ENCODE peak calls at places on chromosomes 7 and 10, in five cellular contexts. One of them, this sample, is unnamed.

GRCh38 chr7:16838386-16838785 is 33.6 kb upstream of the AGR2 start:
- DNase-seq in BE2C: no peak
- DNase-seq in AG09319: no peak
- DNase-seq in mesothelial cell of epicardium: no peak
- DNase-seq in CD4-positive, alpha-beta T cell: no peak
- DNase-seq in this sample: no peak

GRCh38 chr7:157444843-157445135 is 108.0 kb downstream of the DNAJB6 start:
- DNase-seq in BE2C: no peak
- DNase-seq in mesothelial cell of epicardium: no peak
- DNase-seq in AG09319: no peak
- DNase-seq in CD4-positive, alpha-beta T cell: no peak
- DNase-seq in this sample: no peak

GRCh38 chr7:16801111-16801542 is 3.7 kb downstream of the AGR2 start:
- DNase-seq in BE2C: no peak
- DNase-seq in CD4-positive, alpha-beta T cell: no peak
- DNase-seq in mesothelial cell of epicardium: no peak
- DNase-seq in AG09319: peak
- DNase-seq in this sample: no peak

GRCh38 chr7:16738014-16738688 is 15.4 kb upstream of the TSPAN13 start:
- DNase-seq in BE2C: no peak
- DNase-seq in mesothelial cell of epicardium: no peak
- DNase-seq in AG09319: no peak
- DNase-seq in CD4-positive, alpha-beta T cell: no peak
- DNase-seq in this sample: no peak

GRCh38 chr7:76262683-76263402 is 39.6 kb upstream of the HSPB1 start:
- DNase-seq in mesothelial cell of epicardium: peak
- DNase-seq in AG09319: peak
- DNase-seq in CD4-positive, alpha-beta T cell: no peak
- DNase-seq in BE2C: peak
- DNase-seq in this sample: peak

GRCh38 chr10:73812662-73813061 is 1.3 kb upstream of the NDST2 start:
- DNase-seq in BE2C: no peak
- DNase-seq in CD4-positive, alpha-beta T cell: no peak
- DNase-seq in AG09319: no peak
- DNase-seq in mesothelial cell of epicardium: no peak
- DNase-seq in this sample: no peak

GRCh38 chr7:117119192-117119924 is 166.1 kb downstream of the ST7 start:
- DNase-seq in BE2C: peak
- DNase-seq in CD4-positive, alpha-beta T cell: peak
- DNase-seq in mesothelial cell of epicardium: peak
- DNase-seq in AG09319: peak
- DNase-seq in this sample: peak

GRCh38 chr7:143375298-143376034 is 5.7 kb upstream of the ZYX start:
- DNase-seq in mesothelial cell of epicardium: no peak
- DNase-seq in BE2C: no peak
- DNase-seq in AG09319: no peak
- DNase-seq in CD4-positive, alpha-beta T cell: peak
- DNase-seq in this sample: no peak

GRCh38 chr10:18158698-18159342 is 18.6 kb downstream of the CACNB2 start:
- DNase-seq in BE2C: no peak
- DNase-seq in mesothelial cell of epicardium: no peak
- DNase-seq in CD4-positive, alpha-beta T cell: no peak
- DNase-seq in AG09319: peak
- DNase-seq in this sample: no peak

GRCh38 chr7:23012797-23013714 is 874 bp downstream of the HYCC1 start:
- DNase-seq in BE2C: no peak
- DNase-seq in CD4-positive, alpha-beta T cell: no peak
- DNase-seq in mesothelial cell of epicardium: peak
- DNase-seq in AG09319: no peak
- DNase-seq in this sample: peak

GRCh38 chr10:50622497-50623298 is 1.1 kb downstream of the SGMS1 start:
- DNase-seq in AG09319: no peak
- DNase-seq in mesothelial cell of epicardium: peak
- DNase-seq in BE2C: peak
- DNase-seq in CD4-positive, alpha-beta T cell: peak
- DNase-seq in this sample: peak

GRCh38 chr7:68476966-68477365 is 1121.3 kb upstream of the AUTS2 start:
- DNase-seq in AG09319: no peak
- DNase-seq in CD4-positive, alpha-beta T cell: no peak
- DNase-seq in mesothelial cell of epicardium: no peak
- DNase-seq in BE2C: no peak
- DNase-seq in this sample: no peak

GRCh38 chr10:70034252-70034651 is 18.4 kb upstream of the MACROH2A2 start:
- DNase-seq in AG09319: no peak
- DNase-seq in CD4-positive, alpha-beta T cell: no peak
- DNase-seq in mesothelial cell of epicardium: no peak
- DNase-seq in BE2C: no peak
- DNase-seq in this sample: no peak

GRCh38 chr10:792792-793100 is 103.3 kb upstream of the DIP2C start:
- DNase-seq in CD4-positive, alpha-beta T cell: no peak
- DNase-seq in BE2C: no peak
- DNase-seq in AG09319: no peak
- DNase-seq in mesothelial cell of epicardium: no peak
- DNase-seq in this sample: no peak

DNA sequence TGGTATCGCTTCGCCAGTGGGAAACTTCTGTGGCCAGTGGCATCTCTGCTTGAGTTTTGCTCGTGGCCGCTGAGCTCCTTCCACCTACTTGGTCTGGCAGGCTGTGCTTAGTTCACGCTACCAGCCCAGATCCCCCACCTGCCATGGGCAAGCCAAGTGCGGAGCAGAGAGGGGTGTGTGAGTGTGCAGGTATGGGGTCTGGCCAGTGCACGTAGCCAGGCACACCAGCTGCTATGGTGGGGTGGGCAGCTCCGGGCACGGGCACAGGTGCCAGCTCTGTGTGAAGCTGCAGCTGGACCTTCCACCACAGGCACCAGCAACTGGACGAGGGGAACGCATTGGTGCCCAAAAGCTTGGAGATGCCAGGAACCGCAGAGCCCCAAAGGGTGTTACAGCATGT is 56.5 kb downstream of the ZNF777 start:
- DNase-seq in CD4-positive, alpha-beta T cell: no peak
- DNase-seq in mesothelial cell of epicardium: no peak
- DNase-seq in BE2C: no peak
- DNase-seq in AG09319: no peak
- DNase-seq in this sample: no peak
- TF ChIP-seq CTCF in CD4-positive, alpha-beta T cell: no peak
- TF ChIP-seq CTCF in mesothelial cell of epicardium: no peak
- TF ChIP-seq CTCF in BE2C: no peak
- TF ChIP-seq CTCF in AG09319: no peak
- TF ChIP-seq CTCF in this sample: no peak

GRCh38 chr10:133306941-133307379 is 1.7 kb downstream of the TUBGCP2 start:
- DNase-seq in BE2C: no peak
- DNase-seq in CD4-positive, alpha-beta T cell: no peak
- DNase-seq in AG09319: no peak
- DNase-seq in mesothelial cell of epicardium: no peak
- DNase-seq in this sample: no peak

GRCh38 chr10:133307776-133308430 is 769 bp downstream of the TUBGCP2 start:
- DNase-seq in CD4-positive, alpha-beta T cell: peak
- DNase-seq in BE2C: peak
- DNase-seq in mesothelial cell of epicardium: peak
- DNase-seq in AG09319: no peak
- DNase-seq in this sample: peak

GRCh38 chr10:133309720-133310398 is 1.1 kb downstream of the ZNF511 start:
- DNase-seq in CD4-positive, alpha-beta T cell: no peak
- DNase-seq in AG09319: no peak
- DNase-seq in BE2C: no peak
- DNase-seq in mesothelial cell of epicardium: no peak
- DNase-seq in this sample: no peak

GRCh38 chr10:133309111-133309719 is 501 bp downstream of the ZNF511 start:
- DNase-seq in CD4-positive, alpha-beta T cell: peak
- DNase-seq in mesothelial cell of epicardium: peak
- DNase-seq in AG09319: peak
- DNase-seq in BE2C: peak
- DNase-seq in this sample: peak

DNA sequence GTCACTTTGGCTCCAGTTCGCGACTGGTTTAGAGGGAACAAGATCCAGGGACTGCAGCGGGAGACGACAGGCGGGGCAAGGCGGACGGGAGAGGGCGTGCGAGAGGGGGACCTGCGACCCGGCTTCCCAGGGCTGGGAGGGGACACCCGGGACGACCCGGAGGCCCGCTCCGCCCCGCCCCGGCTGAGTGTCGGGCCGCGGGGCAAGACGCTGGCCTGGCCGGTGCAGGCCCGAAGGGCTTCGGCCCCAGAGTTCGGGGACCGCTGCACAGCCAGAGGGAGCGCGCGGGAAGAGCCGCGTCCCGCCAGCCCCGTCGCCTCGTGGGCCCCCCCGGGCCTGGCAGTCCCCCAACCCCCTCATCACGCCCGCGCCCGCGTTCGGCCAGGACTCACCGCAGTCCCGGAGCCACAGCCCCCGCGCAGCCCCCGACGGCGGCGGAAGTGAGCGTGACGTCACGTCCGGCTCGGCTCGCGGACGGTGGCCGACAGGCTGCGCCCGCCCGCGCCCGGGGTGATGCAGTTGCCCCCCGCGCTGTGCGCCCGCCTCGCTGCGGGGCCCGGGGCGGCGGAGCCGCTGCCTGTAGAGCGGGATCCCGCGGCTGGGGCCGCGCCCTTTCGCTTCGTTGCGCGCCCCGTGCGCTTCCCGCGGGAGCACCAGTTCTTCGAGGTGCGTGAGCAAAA is at the start of the genes TUBGCP2 and ZNF511:
- DNase-seq in AG09319: peak
- DNase-seq in CD4-positive, alpha-beta T cell: peak
- DNase-seq in BE2C: peak
- DNase-seq in mesothelial cell of epicardium: peak
- DNase-seq in this sample: peak
- TF ChIP-seq CTCF in AG09319: peak
- TF ChIP-seq CTCF in CD4-positive, alpha-beta T cell: no peak
- TF ChIP-seq CTCF in BE2C: peak
- TF ChIP-seq CTCF in mesothelial cell of epicardium: no peak
- TF ChIP-seq CTCF in this sample: no peak

GRCh38 chr7:5424689-5425506 is 1.3 kb upstream of the TNRC18 start:
- DNase-seq in BE2C: no peak
- DNase-seq in AG09319: no peak
- DNase-seq in mesothelial cell of epicardium: peak
- DNase-seq in CD4-positive, alpha-beta T cell: no peak
- DNase-seq in this sample: peak
- TF ChIP-seq CTCF in BE2C: no peak
- TF ChIP-seq CTCF in AG09319: no peak
- TF ChIP-seq CTCF in mesothelial cell of epicardium: no peak
- TF ChIP-seq CTCF in CD4-positive, alpha-beta T cell: no peak
- TF ChIP-seq CTCF in this sample: no peak

DNA sequence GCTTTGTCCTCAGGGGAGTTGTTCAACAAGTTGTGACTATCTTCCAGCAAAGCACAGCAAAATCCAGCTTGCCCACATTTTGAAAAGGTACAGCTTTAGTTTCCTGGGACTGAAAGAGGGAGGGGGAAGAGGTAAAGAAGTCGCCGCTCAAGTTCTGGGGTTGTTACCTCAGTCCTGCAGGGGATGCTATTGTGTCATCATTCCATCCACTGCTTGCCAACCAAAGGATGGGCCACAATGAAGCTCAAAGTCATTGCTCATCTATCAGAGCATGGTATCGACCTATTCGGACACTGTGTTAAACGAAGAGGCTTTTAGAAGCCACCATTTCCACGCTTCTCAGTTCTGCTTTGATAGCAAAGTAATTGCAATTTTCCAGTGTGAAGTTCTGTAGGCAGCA is 34.3 kb downstream of the NPY start:
- DNase-seq in AG09319: no peak
- DNase-seq in mesothelial cell of epicardium: no peak
- DNase-seq in BE2C: peak
- DNase-seq in CD4-positive, alpha-beta T cell: no peak
- DNase-seq in this sample: peak
- TF ChIP-seq CTCF in AG09319: no peak
- TF ChIP-seq CTCF in mesothelial cell of epicardium: no peak
- TF ChIP-seq CTCF in BE2C: peak
- TF ChIP-seq CTCF in CD4-positive, alpha-beta T cell: no peak
- TF ChIP-seq CTCF in this sample: peak

DNA sequence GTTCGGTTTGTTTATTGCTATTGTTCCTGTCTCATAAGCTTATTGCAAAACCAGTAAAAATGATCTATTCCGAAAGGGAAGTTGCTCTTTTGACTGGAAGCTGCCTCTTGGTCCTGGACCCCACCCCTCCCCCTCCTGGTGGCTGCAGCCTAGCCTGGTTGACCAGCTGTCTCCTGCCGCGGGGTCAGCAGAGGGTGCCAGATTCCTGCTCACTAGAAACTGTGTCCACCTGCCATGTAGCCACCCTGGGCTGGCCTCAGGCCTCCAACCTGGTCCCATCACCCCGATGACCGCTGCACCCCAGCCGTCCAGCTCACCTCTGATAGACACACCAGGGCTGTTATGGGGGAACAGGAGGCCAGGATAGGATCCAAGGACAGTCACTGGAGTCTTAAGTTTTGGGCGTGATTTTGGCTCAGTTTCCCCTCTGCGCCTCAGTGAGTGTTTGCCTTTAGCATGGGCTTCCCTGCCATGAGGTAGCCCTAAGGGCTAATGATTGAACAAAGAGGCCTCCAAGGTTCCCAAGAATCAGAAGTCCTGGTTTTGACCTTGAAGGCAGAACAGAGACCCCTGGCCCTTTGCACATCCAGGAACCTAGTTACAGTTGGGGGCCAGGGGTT is 32.9 kb upstream of the SLF2 start:
- DNase-seq in AG09319: no peak
- DNase-seq in BE2C: peak
- DNase-seq in CD4-positive, alpha-beta T cell: no peak
- DNase-seq in mesothelial cell of epicardium: no peak
- DNase-seq in this sample: peak
- TF ChIP-seq CTCF in AG09319: no peak
- TF ChIP-seq CTCF in BE2C: no peak
- TF ChIP-seq CTCF in CD4-positive, alpha-beta T cell: no peak
- TF ChIP-seq CTCF in mesothelial cell of epicardium: no peak
- TF ChIP-seq CTCF in this sample: no peak